ENCODE peak calls at places on chromosomes 11 and 22, in nine cellular contexts. I, T, P, S, A, X, N, Q and G are unnamed samples.

GRCh38 chr11:6719588-6719987 is 36.4 kb upstream of the MRPL17 start:
- DNase-seq in I (no peak), T (no peak), P (no peak), S (no peak), A (no peak), X (peak; percentile 30), N (no peak), Q (peak; percentile 86), G (no peak)

GRCh38 chr11:18907391-18907790 is 31.8 kb downstream of the MRGPRX1 start:
- DNase-seq in I (no peak), T (no peak), P (no peak), S (no peak), A (no peak), X (no peak), N (no peak), Q (no peak), G (no peak)

GRCh38 chr22:19509923-19510322 is 14.3 kb downstream of the CLDN5 start:
- DNase-seq in I (no peak), T (no peak), P (no peak), S (no peak), A (no peak), X (no peak), N (no peak), Q (no peak), G (no peak)

GRCh38 chr11:36024716-36025115 is 80.9 kb downstream of the LDLRAD3 start:
- DNase-seq in I (no peak), T (no peak), P (no peak), S (no peak), A (no peak), X (no peak), N (no peak), Q (no peak), G (no peak)

GRCh38 chr11:1884123-1884415 is 7.6 kb downstream of the PRR33 start:
- DNase-seq in I (no peak), T (no peak), P (no peak), S (no peak), A (no peak), X (no peak), N (peak; percentile 41), Q (no peak), G (no peak)

GRCh38 chr11:86069408-86070086 is 663 bp upstream of the PICALM start:
- DNase-seq in I (peak; percentile 16), T (peak; percentile 76), P (peak; percentile 71), S (no peak), A (peak; percentile 89), X (peak; percentile 99), N (no peak), Q (peak; percentile 92), G (peak; percentile 96)

GRCh38 chr22:22811016-22812009 is 76.3 kb upstream of the IGLL5 start:
- DNase-seq in I (no peak), T (no peak), P (no peak), S (no peak), A (no peak), X (no peak), N (no peak), Q (no peak), G (no peak)

GRCh38 chr22:49554741-49555140 is 272.9 kb downstream of the BRD1 start:
- DNase-seq in I (no peak), T (no peak), P (peak; percentile 27), S (no peak), A (no peak), X (no peak), N (no peak), Q (no peak), G (no peak)

GRCh38 chr11:72972541-72973128 is 158.4 kb downstream of the ATG16L2 start:
- DNase-seq in I (no peak), T (no peak), P (no peak), S (no peak), A (peak; percentile 44), X (no peak), N (no peak), Q (peak; percentile 41), G (peak; percentile 68)

GRCh38 chr11:69828971-69829344 is 9.7 kb upstream of the FGF3 start:
- DNase-seq in I (no peak), T (no peak), P (no peak), S (no peak), A (no peak), X (no peak), N (no peak), Q (no peak), G (no peak)

GRCh38 chr11:30422389-30422788 is 99.5 kb downstream of the ARL14EP start:
- DNase-seq in I (no peak), T (no peak), P (peak; percentile 61), S (no peak), A (no peak), X (no peak), N (no peak), Q (no peak), G (no peak)

GRCh38 chr22:25488244-25489020 is 76.0 kb upstream of the GRK3 start:
- DNase-seq in I (peak; percentile 55), T (peak; percentile 33), P (no peak), S (peak; percentile 80), A (peak; percentile 13), X (peak; percentile 75), N (no peak), Q (peak; percentile 87), G (peak; percentile 50)

GRCh38 chr11:27429740-27430451 is 42.7 kb downstream of the LGR4 start:
- DNase-seq in I (no peak), T (peak; percentile 25), P (no peak), S (no peak), A (no peak), X (peak; percentile 10), N (no peak), Q (no peak), G (no peak)

GRCh38 chr22:25170426-25170980 is 29.2 kb upstream of the CRYBB3 start:
- DNase-seq in I (no peak), T (no peak), P (no peak), S (no peak), A (no peak), X (no peak), N (no peak), Q (no peak), G (no peak)

GRCh38 chr11:70779433-70780245 is 381.3 kb downstream of the CTTN start:
- DNase-seq in I (no peak), T (no peak), P (no peak), S (no peak), A (no peak), X (no peak), N (no peak), Q (no peak), G (no peak)

GRCh38 chr22:22037740-22038139 is 55.2 kb upstream of the TOP3B start:
- DNase-seq in I (peak; percentile 42), T (no peak), P (no peak), S (no peak), A (no peak), X (peak; percentile 24), N (no peak), Q (no peak), G (peak; percentile 38)

GRCh38 chr11:17722000-17722643 is 2.8 kb downstream of the MYOD1 start:
- DNase-seq in I (peak; percentile 67), T (no peak), P (peak; percentile 86), S (no peak), A (no peak), X (peak; percentile 50), N (no peak), Q (peak; percentile 65), G (peak; percentile 43)

GRCh38 chr11:24216488-24216887 is 280.4 kb upstream of the LUZP2 start:
- DNase-seq in I (no peak), T (no peak), P (no peak), S (no peak), A (no peak), X (no peak), N (no peak), Q (no peak), G (no peak)

GRCh38 chr11:97506360-97506759 is 1116.5 kb downstream of the JRKL start:
- DNase-seq in I (no peak), T (no peak), P (no peak), S (no peak), A (no peak), X (no peak), N (no peak), Q (no peak), G (no peak)

GRCh38 chr11:79087238-79087956 is 353.4 kb downstream of the TENM4 start:
- DNase-seq in I (no peak), T (peak; percentile 38), P (peak; percentile 85), S (no peak), A (peak; percentile 59), X (peak; percentile 33), N (no peak), Q (no peak), G (peak; percentile 27)

GRCh38 chr11:19450282-19450681 is 209.5 kb upstream of the E2F8 start:
- DNase-seq in I (no peak), T (no peak), P (no peak), S (no peak), A (no peak), X (no peak), N (no peak), Q (no peak), G (no peak)

GRCh38 chr11:22510741-22511140 is 114.9 kb downstream of the FANCF start:
- DNase-seq in I (no peak), T (no peak), P (no peak), S (no peak), A (peak; percentile 68), X (no peak), N (no peak), Q (no peak), G (peak; percentile 42)

GRCh38 chr22:43408009-43408408 is 3.8 kb upstream of the MPPED1 start:
- DNase-seq in I (no peak), T (no peak), P (no peak), S (no peak), A (no peak), X (no peak), N (peak; percentile 4), Q (no peak), G (no peak)

GRCh38 chr22:30423296-30423958 is 2.1 kb upstream of the MTFP1 start:
- DNase-seq in I (no peak), T (no peak), P (no peak), S (peak; percentile 80), A (peak; percentile 63), X (peak; percentile 56), N (peak; percentile 76), Q (no peak), G (no peak)

GRCh38 chr11:117384045-117384444 is 56.4 kb downstream of the CEP164 start:
- DNase-seq in I (no peak), T (peak; percentile 58), P (no peak), S (no peak), A (peak; percentile 75), X (peak; percentile 60), N (no peak), Q (peak; percentile 90), G (peak; percentile 88)

GRCh38 chr11:76256448-76256847 is 50.1 kb upstream of the WNT11 start:
- DNase-seq in I (no peak), T (no peak), P (peak; percentile 77), S (no peak), A (no peak), X (no peak), N (peak; percentile 54), Q (no peak), G (no peak)

GRCh38 chr11:122628691-122629555 is 26.6 kb upstream of the UBASH3B start:
- DNase-seq in I (peak; percentile 78), T (peak; percentile 85), P (peak; percentile 94), S (peak; percentile 71), A (no peak), X (peak; percentile 84), N (peak; percentile 85), Q (peak; percentile 77), G (peak; percentile 67)

GRCh38 chr11:108324587-108324986 is 101.7 kb downstream of the ATM start:
- DNase-seq in I (no peak), T (peak; percentile 9), P (no peak), S (no peak), A (peak; percentile 23), X (no peak), N (no peak), Q (peak; percentile 69), G (peak; percentile 61)

GRCh38 chr22:35315855-35316745 is 16.4 kb downstream of the TOM1 start:
- DNase-seq in I (no peak), T (no peak), P (no peak), S (no peak), A (no peak), X (no peak), N (no peak), Q (no peak), G (no peak)

GRCh38 chr11:61868601-61869476 is 22.5 kb downstream of the FADS3 start:
- DNase-seq in I (no peak), T (no peak), P (peak; percentile 69), S (no peak), A (no peak), X (no peak), N (no peak), Q (no peak), G (no peak)

GRCh38 chr11:92852946-92853345 is 116.5 kb upstream of the MTNR1B start:
- DNase-seq in I (no peak), T (no peak), P (peak; percentile 40), S (no peak), A (no peak), X (no peak), N (no peak), Q (no peak), G (no peak)